ENCODE peak calls at places on chromosomes 7 and 10, in seven cellular contexts. One of them, this sample, is unnamed. For H3K27me3, the result is how much of the 10 kb centered on the place peaks cover.

GRCh38 chr7:158685727-158686126 is 18.9 kb downstream of the NCAPG2 start:
- DNase-seq in body of pancreas: no peak
- DNase-seq in RWPE2: no peak
- DNase-seq in esophagus squamous epithelium: no peak
- DNase-seq in heart left ventricle: no peak
- DNase-seq in heart right ventricle: no peak
- DNase-seq in AG04450: no peak
- DNase-seq in this sample: no peak

GRCh38 chr7:130062246-130062645 is 8.1 kb upstream of the KLHDC10 start:
- DNase-seq in body of pancreas: no peak
- DNase-seq in RWPE2: no peak
- DNase-seq in esophagus squamous epithelium: no peak
- DNase-seq in heart left ventricle: no peak
- DNase-seq in heart right ventricle: no peak
- DNase-seq in AG04450: no peak
- DNase-seq in this sample: no peak

GRCh38 chr7:47517821-47518480 is 64.0 kb downstream of the TNS3 start:
- DNase-seq in body of pancreas: no peak
- DNase-seq in RWPE2: peak
- DNase-seq in esophagus squamous epithelium: no peak
- DNase-seq in heart left ventricle: no peak
- DNase-seq in heart right ventricle: no peak
- DNase-seq in AG04450: no peak
- DNase-seq in this sample: no peak

GRCh38 chr10:93916257-93917063 is 22.7 kb downstream of the SLC35G1 start:
- DNase-seq in body of pancreas: no peak
- DNase-seq in RWPE2: no peak
- DNase-seq in esophagus squamous epithelium: no peak
- DNase-seq in heart left ventricle: no peak
- DNase-seq in heart right ventricle: no peak
- DNase-seq in AG04450: peak
- DNase-seq in this sample: no peak

GRCh38 chr7:102471791-102472125 is 7.0 kb downstream of the POLR2J start:
- DNase-seq in body of pancreas: no peak
- DNase-seq in RWPE2: no peak
- DNase-seq in esophagus squamous epithelium: no peak
- DNase-seq in heart left ventricle: no peak
- DNase-seq in heart right ventricle: no peak
- DNase-seq in AG04450: no peak
- DNase-seq in this sample: peak

GRCh38 chr7:76409537-76409936 is at the start of gene SSC4D:
- DNase-seq in body of pancreas: peak
- DNase-seq in RWPE2: no peak
- DNase-seq in esophagus squamous epithelium: no peak
- DNase-seq in heart left ventricle: no peak
- DNase-seq in heart right ventricle: no peak
- DNase-seq in AG04450: no peak
- DNase-seq in this sample: no peak

GRCh38 chr10:113995201-113995600 is 48.5 kb upstream of the ADRB1 start:
- DNase-seq in body of pancreas: no peak
- DNase-seq in RWPE2: no peak
- DNase-seq in esophagus squamous epithelium: no peak
- DNase-seq in heart left ventricle: peak
- DNase-seq in heart right ventricle: no peak
- DNase-seq in AG04450: no peak
- DNase-seq in this sample: peak

GRCh38 chr10:72259491-72260214 is 14.1 kb upstream of the DDIT4 start:
- DNase-seq in body of pancreas: no peak
- DNase-seq in RWPE2: no peak
- DNase-seq in esophagus squamous epithelium: no peak
- DNase-seq in heart left ventricle: no peak
- DNase-seq in heart right ventricle: no peak
- DNase-seq in AG04450: no peak
- DNase-seq in this sample: peak

GRCh38 chr10:122054046-122055025 is 65.4 kb downstream of the TACC2 start:
- DNase-seq in body of pancreas: peak
- DNase-seq in RWPE2: no peak
- DNase-seq in esophagus squamous epithelium: no peak
- DNase-seq in heart left ventricle: peak
- DNase-seq in heart right ventricle: peak
- DNase-seq in AG04450: no peak
- DNase-seq in this sample: peak

GRCh38 chr10:96410296-96410695 is 51.5 kb upstream of the OPALIN start:
- DNase-seq in body of pancreas: no peak
- DNase-seq in RWPE2: no peak
- DNase-seq in esophagus squamous epithelium: no peak
- DNase-seq in heart left ventricle: no peak
- DNase-seq in heart right ventricle: no peak
- DNase-seq in AG04450: no peak
- DNase-seq in this sample: no peak

GRCh38 chr10:88728107-88728763 is 22.2 kb downstream of the LIPK start:
- DNase-seq in body of pancreas: no peak
- DNase-seq in RWPE2: no peak
- DNase-seq in esophagus squamous epithelium: no peak
- DNase-seq in heart left ventricle: no peak
- DNase-seq in heart right ventricle: no peak
- DNase-seq in AG04450: no peak
- DNase-seq in this sample: peak

GRCh38 chr7:141193066-141193465 is 119.2 kb downstream of the TMEM178B start:
- DNase-seq in body of pancreas: no peak
- DNase-seq in RWPE2: no peak
- DNase-seq in esophagus squamous epithelium: no peak
- DNase-seq in heart left ventricle: no peak
- DNase-seq in heart right ventricle: no peak
- DNase-seq in AG04450: no peak
- DNase-seq in this sample: no peak

GRCh38 chr10:97422921-97423420 is 3.0 kb upstream of the PGAM1 start:
- DNase-seq in body of pancreas: no peak
- DNase-seq in RWPE2: no peak
- DNase-seq in esophagus squamous epithelium: no peak
- DNase-seq in heart left ventricle: no peak
- DNase-seq in heart right ventricle: no peak
- DNase-seq in AG04450: no peak
- DNase-seq in this sample: no peak

GRCh38 chr7:3446786-3447185 is 145.7 kb downstream of the SDK1 start:
- DNase-seq in body of pancreas: no peak
- DNase-seq in RWPE2: no peak
- DNase-seq in esophagus squamous epithelium: no peak
- DNase-seq in heart left ventricle: no peak
- DNase-seq in heart right ventricle: no peak
- DNase-seq in AG04450: no peak
- DNase-seq in this sample: no peak

DNA sequence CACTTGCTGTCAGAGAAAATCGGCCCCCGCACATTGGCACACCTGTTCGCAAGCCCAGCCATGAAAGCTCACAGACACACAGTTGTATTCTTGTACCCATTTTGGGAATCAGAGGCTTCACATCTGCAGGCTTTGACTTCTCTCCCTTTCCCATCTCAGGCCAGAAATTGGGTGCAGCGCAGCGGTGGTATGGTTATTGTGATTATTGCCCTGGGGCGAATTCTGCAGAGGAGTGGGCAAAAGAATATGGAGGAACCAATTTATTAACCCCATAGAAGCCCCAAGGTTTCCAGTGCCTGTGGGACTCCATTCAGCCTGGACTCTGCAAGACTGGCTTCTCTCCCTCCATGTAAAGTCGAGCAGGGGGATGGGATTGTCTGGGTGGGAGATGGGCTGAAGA is 14.0 kb downstream of the TLX1 start:
- DNase-seq in body of pancreas: no peak
- DNase-seq in RWPE2: no peak
- DNase-seq in esophagus squamous epithelium: no peak
- DNase-seq in heart left ventricle: no peak
- DNase-seq in heart right ventricle: no peak
- DNase-seq in AG04450: no peak
- DNase-seq in this sample: no peak
- H3K27me3 ChIP-seq in body of pancreas: under half
- H3K27me3 ChIP-seq in RWPE2: half or more
- H3K27me3 ChIP-seq in esophagus squamous epithelium: half or more
- H3K27me3 ChIP-seq in heart left ventricle: half or more
- H3K27me3 ChIP-seq in heart right ventricle: half or more
- H3K27me3 ChIP-seq in AG04450: half or more
- H3K27me3 ChIP-seq in this sample: under half

GRCh38 chr10:115047705-115048104 is 45.5 kb upstream of the ATRNL1 start:
- DNase-seq in body of pancreas: no peak
- DNase-seq in RWPE2: no peak
- DNase-seq in esophagus squamous epithelium: no peak
- DNase-seq in heart left ventricle: no peak
- DNase-seq in heart right ventricle: no peak
- DNase-seq in AG04450: no peak
- DNase-seq in this sample: no peak

GRCh38 chr10:115049318-115049717 is 43.8 kb upstream of the ATRNL1 start:
- DNase-seq in body of pancreas: no peak
- DNase-seq in RWPE2: no peak
- DNase-seq in esophagus squamous epithelium: no peak
- DNase-seq in heart left ventricle: no peak
- DNase-seq in heart right ventricle: no peak
- DNase-seq in AG04450: no peak
- DNase-seq in this sample: no peak

GRCh38 chr10:115046686-115047244 is 46.4 kb upstream of the ATRNL1 start:
- DNase-seq in body of pancreas: no peak
- DNase-seq in RWPE2: no peak
- DNase-seq in esophagus squamous epithelium: no peak
- DNase-seq in heart left ventricle: no peak
- DNase-seq in heart right ventricle: no peak
- DNase-seq in AG04450: no peak
- DNase-seq in this sample: no peak

GRCh38 chr10:115045516-115045915 is 47.6 kb upstream of the ATRNL1 start:
- DNase-seq in body of pancreas: no peak
- DNase-seq in RWPE2: no peak
- DNase-seq in esophagus squamous epithelium: no peak
- DNase-seq in heart left ventricle: no peak
- DNase-seq in heart right ventricle: no peak
- DNase-seq in AG04450: no peak
- DNase-seq in this sample: no peak

GRCh38 chr10:115043719-115044118 is 49.4 kb upstream of the ATRNL1 start:
- DNase-seq in body of pancreas: no peak
- DNase-seq in RWPE2: no peak
- DNase-seq in esophagus squamous epithelium: no peak
- DNase-seq in heart left ventricle: no peak
- DNase-seq in heart right ventricle: no peak
- DNase-seq in AG04450: no peak
- DNase-seq in this sample: no peak
- H3K27me3 ChIP-seq in body of pancreas: under half
- H3K27me3 ChIP-seq in RWPE2: under half
- H3K27me3 ChIP-seq in esophagus squamous epithelium: under half
- H3K27me3 ChIP-seq in heart left ventricle: under half
- H3K27me3 ChIP-seq in heart right ventricle: under half
- H3K27me3 ChIP-seq in AG04450: under half
- H3K27me3 ChIP-seq in this sample: under half

GRCh38 chr10:90871279-90871760 is 454 bp upstream of the RPP30 start:
- DNase-seq in body of pancreas: no peak
- DNase-seq in RWPE2: no peak
- DNase-seq in esophagus squamous epithelium: no peak
- DNase-seq in heart left ventricle: peak
- DNase-seq in heart right ventricle: peak
- DNase-seq in AG04450: peak
- DNase-seq in this sample: peak
- H3K27me3 ChIP-seq in body of pancreas: under half
- H3K27me3 ChIP-seq in RWPE2: under half
- H3K27me3 ChIP-seq in esophagus squamous epithelium: under half
- H3K27me3 ChIP-seq in heart left ventricle: under half
- H3K27me3 ChIP-seq in heart right ventricle: under half
- H3K27me3 ChIP-seq in AG04450: under half
- H3K27me3 ChIP-seq in this sample: under half

GRCh38 chr10:131857156-131858117 is 43.4 kb upstream of the PPP2R2D start:
- DNase-seq in body of pancreas: no peak
- DNase-seq in RWPE2: no peak
- DNase-seq in esophagus squamous epithelium: no peak
- DNase-seq in heart left ventricle: peak
- DNase-seq in heart right ventricle: no peak
- DNase-seq in AG04450: no peak
- DNase-seq in this sample: no peak

GRCh38 chr10:131860806-131861440 is 39.9 kb upstream of the PPP2R2D start:
- DNase-seq in body of pancreas: no peak
- DNase-seq in RWPE2: no peak
- DNase-seq in esophagus squamous epithelium: no peak
- DNase-seq in heart left ventricle: no peak
- DNase-seq in heart right ventricle: no peak
- DNase-seq in AG04450: no peak
- DNase-seq in this sample: no peak

GRCh38 chr10:131858118-131858515 is 42.7 kb upstream of the PPP2R2D start:
- DNase-seq in body of pancreas: no peak
- DNase-seq in RWPE2: no peak
- DNase-seq in esophagus squamous epithelium: no peak
- DNase-seq in heart left ventricle: peak
- DNase-seq in heart right ventricle: no peak
- DNase-seq in AG04450: no peak
- DNase-seq in this sample: no peak

GRCh38 chr10:131859341-131860020 is 41.3 kb upstream of the PPP2R2D start:
- DNase-seq in body of pancreas: no peak
- DNase-seq in RWPE2: no peak
- DNase-seq in esophagus squamous epithelium: no peak
- DNase-seq in heart left ventricle: peak
- DNase-seq in heart right ventricle: no peak
- DNase-seq in AG04450: no peak
- DNase-seq in this sample: no peak

GRCh38 chr10:131858583-131859340 is 42.0 kb upstream of the PPP2R2D start:
- DNase-seq in body of pancreas: no peak
- DNase-seq in RWPE2: no peak
- DNase-seq in esophagus squamous epithelium: no peak
- DNase-seq in heart left ventricle: peak
- DNase-seq in heart right ventricle: no peak
- DNase-seq in AG04450: no peak
- DNase-seq in this sample: no peak
- H3K27me3 ChIP-seq in body of pancreas: under half
- H3K27me3 ChIP-seq in RWPE2: under half
- H3K27me3 ChIP-seq in esophagus squamous epithelium: half or more
- H3K27me3 ChIP-seq in heart left ventricle: under half
- H3K27me3 ChIP-seq in heart right ventricle: under half
- H3K27me3 ChIP-seq in AG04450: under half
- H3K27me3 ChIP-seq in this sample: under half

GRCh38 chr10:59107147-59107546 is 69.3 kb upstream of the PHYHIPL start:
- DNase-seq in body of pancreas: no peak
- DNase-seq in RWPE2: no peak
- DNase-seq in esophagus squamous epithelium: no peak
- DNase-seq in heart left ventricle: no peak
- DNase-seq in heart right ventricle: no peak
- DNase-seq in AG04450: no peak
- DNase-seq in this sample: no peak

GRCh38 chr10:59108886-59109288 is 67.6 kb upstream of the PHYHIPL start:
- DNase-seq in body of pancreas: no peak
- DNase-seq in RWPE2: no peak
- DNase-seq in esophagus squamous epithelium: no peak
- DNase-seq in heart left ventricle: no peak
- DNase-seq in heart right ventricle: no peak
- DNase-seq in AG04450: no peak
- DNase-seq in this sample: no peak

GRCh38 chr10:59106441-59106840 is 70.0 kb upstream of the PHYHIPL start:
- DNase-seq in body of pancreas: no peak
- DNase-seq in RWPE2: no peak
- DNase-seq in esophagus squamous epithelium: no peak
- DNase-seq in heart left ventricle: no peak
- DNase-seq in heart right ventricle: no peak
- DNase-seq in AG04450: no peak
- DNase-seq in this sample: no peak

GRCh38 chr10:59108296-59108695 is 68.1 kb upstream of the PHYHIPL start:
- DNase-seq in body of pancreas: no peak
- DNase-seq in RWPE2: no peak
- DNase-seq in esophagus squamous epithelium: no peak
- DNase-seq in heart left ventricle: no peak
- DNase-seq in heart right ventricle: no peak
- DNase-seq in AG04450: no peak
- DNase-seq in this sample: no peak

GRCh38 chr10:59109826-59110225 is 66.6 kb upstream of the PHYHIPL start:
- DNase-seq in body of pancreas: no peak
- DNase-seq in RWPE2: no peak
- DNase-seq in esophagus squamous epithelium: no peak
- DNase-seq in heart left ventricle: no peak
- DNase-seq in heart right ventricle: no peak
- DNase-seq in AG04450: no peak
- DNase-seq in this sample: no peak
- H3K27me3 ChIP-seq in body of pancreas: under half
- H3K27me3 ChIP-seq in RWPE2: under half
- H3K27me3 ChIP-seq in esophagus squamous epithelium: under half
- H3K27me3 ChIP-seq in heart left ventricle: under half
- H3K27me3 ChIP-seq in heart right ventricle: under half
- H3K27me3 ChIP-seq in AG04450: under half
- H3K27me3 ChIP-seq in this sample: under half

This sample was measured in right cardiac atrium.